ENCODE peak calls at places on chromosomes 2 and 18, in ten cellular contexts. U, S, J, A, P, R, E, N, C and F are unnamed samples.

GRCh38 chr2:121567957-121568409 is 37.3 kb downstream of the RNU4ATAC start:
- DNase-seq in U (peak), S (no peak), J (no peak), A (no peak), P (peak), R (no peak), E (no peak), N (peak), C (peak), F (no peak)

GRCh38 chr2:38622210-38622609 is 19.5 kb upstream of the HNRNPLL start:
- DNase-seq in U (no peak), S (no peak), J (no peak), A (no peak), P (no peak), R (no peak), E (no peak), N (no peak), C (no peak), F (no peak)

GRCh38 chr2:112725545-112726457 is 5.0 kb downstream of the NT5DC4 start:
- DNase-seq in U (no peak), S (no peak), J (no peak), A (no peak), P (no peak), R (no peak), E (no peak), N (no peak), C (no peak), F (peak)

GRCh38 chr18:46319793-46320192 is 215.6 kb downstream of the HAUS1 start:
- DNase-seq in U (no peak), S (no peak), J (no peak), A (no peak), P (no peak), R (no peak), E (no peak), N (no peak), C (no peak), F (no peak)

GRCh38 chr2:7009207-7009911 is 92.1 kb downstream of the RNF144A start:
- DNase-seq in U (no peak), S (no peak), J (no peak), A (no peak), P (no peak), R (no peak), E (no peak), N (no peak), C (no peak), F (no peak)

GRCh38 chr2:173235947-173236803 is 118.5 kb upstream of the CDCA7 start:
- DNase-seq in U (no peak), S (no peak), J (no peak), A (no peak), P (no peak), R (no peak), E (no peak), N (no peak), C (no peak), F (no peak)

GRCh38 chr2:73925853-73926492 is 707 bp upstream of the DGUOK start:
- DNase-seq in U (no peak), S (no peak), J (no peak), A (no peak), P (peak), R (no peak), E (no peak), N (no peak), C (no peak), F (peak)

GRCh38 chr2:47867205-47867604 is 39.1 kb downstream of the FBXO11 start:
- DNase-seq in U (peak), S (no peak), J (peak), A (no peak), P (peak), R (peak), E (no peak), N (peak), C (peak), F (no peak)

GRCh38 chr18:34219651-34220050 is 5.1 kb downstream of the NOL4 start:
- DNase-seq in U (no peak), S (no peak), J (no peak), A (no peak), P (peak), R (peak), E (no peak), N (no peak), C (no peak), F (no peak)

GRCh38 chr18:11957636-11958035 is 23.7 kb upstream of the IMPA2 start:
- DNase-seq in U (no peak), S (no peak), J (no peak), A (no peak), P (no peak), R (no peak), E (no peak), N (no peak), C (no peak), F (no peak)

GRCh38 chr2:239255643-239256042 is 145.2 kb downstream of the HDAC4 start:
- DNase-seq in U (no peak), S (no peak), J (no peak), A (no peak), P (no peak), R (no peak), E (no peak), N (no peak), C (no peak), F (no peak)

GRCh38 chr2:210577263-210578071 is 21.1 kb downstream of the CPS1 start:
- DNase-seq in U (peak), S (no peak), J (peak), A (no peak), P (peak), R (peak), E (peak), N (peak), C (peak), F (peak)

GRCh38 chr2:16032282-16033031 is 92.1 kb downstream of the MYCN start:
- DNase-seq in U (no peak), S (no peak), J (no peak), A (no peak), P (no peak), R (no peak), E (no peak), N (no peak), C (no peak), F (no peak)

GRCh38 chr2:134466141-134466540 is 212.3 kb downstream of the MGAT5 start:
- DNase-seq in U (no peak), S (peak), J (no peak), A (no peak), P (peak), R (peak), E (peak), N (no peak), C (no peak), F (peak)